ENCODE peak calls at places on chromosomes 4 and X, in nine cellular contexts. T is dorsolateral prefrontal cortex; Q is lung; B is psoas muscle; M is uterus; D is tibial artery; I is ascending aorta; G is cardiac muscle cell; R is CD8-positive, alpha-beta T cell. Y is an unnamed sample.
A peak's percentile ranks its signal among the peaks of the same experiment; 100 is the strongest.

GRCh38 chr4:61500883-61501282 is 300.8 kb downstream of the ADGRL3 start:
- DNase-seq in D (no peak), I (no peak), R (no peak), G (no peak), B (no peak), M (no peak), Q (no peak), T (no peak), Y (no peak)

GRCh38 chr4:166143227-166143626 is 270.2 kb downstream of the TLL1 start:
- DNase-seq in R (no peak), I (no peak), Q (no peak), M (no peak), T (no peak), G (no peak), B (no peak), D (no peak), Y (no peak)

GRCh38 chr4:8771666-8772065 is 100.0 kb downstream of the HMX1 start:
- DNase-seq in D (peak; percentile 37), M (no peak), I (no peak), T (no peak), B (no peak), Q (no peak), G (no peak), R (no peak), Y (no peak)

GRCh38 chr4:37977471-37978452 is 17.6 kb downstream of the PTTG2 start:
- DNase-seq in M (peak; percentile 78), I (peak; percentile 44), B (peak; percentile 72), G (peak; percentile 44), T (peak; percentile 74), Q (peak; percentile 71), D (peak; percentile 85), R (peak; percentile 48), Y (peak; percentile 66)

GRCh38 chr4:10619220-10619619 is 65.3 kb downstream of the CLNK start:
- DNase-seq in G (no peak), D (no peak), M (no peak), B (no peak), Q (no peak), T (no peak), R (no peak), I (no peak), Y (no peak)

GRCh38 chrX:129717902-129718301 is 20.9 kb upstream of the XPNPEP2 start:
- DNase-seq in D (peak; percentile 81), I (no peak), R (no peak), G (no peak), M (peak; percentile 66), T (no peak), Q (no peak), B (peak; percentile 64), Y (peak; percentile 53)

GRCh38 chr4:148574502-148574901 is 132.3 kb upstream of the NR3C2 start:
- DNase-seq in G (no peak), I (no peak), T (no peak), B (no peak), M (no peak), D (no peak), Q (no peak), R (no peak), Y (no peak)

GRCh38 chr4:56183344-56183959 is 203.8 kb downstream of the AASDH start:
- DNase-seq in M (no peak), D (no peak), B (no peak), I (no peak), T (no peak), R (no peak), Q (no peak), G (no peak), Y (no peak)

GRCh38 chrX:65821721-65822496 is 154.5 kb downstream of the MSN start:
- DNase-seq in G (peak; percentile 23), D (no peak), I (no peak), T (no peak), Q (no peak), R (peak; percentile 0), B (peak; percentile 13), M (no peak), Y (peak; percentile 6)

GRCh38 chr4:124415206-124415605 is 297.3 kb downstream of the ANKRD50 start:
- DNase-seq in T (no peak), Q (no peak), G (no peak), I (no peak), D (no peak), R (no peak), M (no peak), B (no peak), Y (no peak)

GRCh38 chrX:48540480-48540879 is 966 bp downstream of the TBC1D25 start:
- DNase-seq in M (no peak), I (no peak), T (no peak), D (no peak), Q (no peak), B (no peak), R (no peak), G (no peak), Y (no peak)

GRCh38 chr4:88166608-88167007 is 8.2 kb upstream of the ABCG2 start:
- DNase-seq in Q (no peak), R (no peak), T (no peak), B (no peak), I (no peak), G (no peak), M (no peak), D (no peak), Y (no peak)

GRCh38 chr4:28686618-28687017 is 1826.0 kb downstream of the STIM2 start:
- DNase-seq in T (peak; percentile 47), Q (no peak), G (peak; percentile 68), I (no peak), D (no peak), R (no peak), M (no peak), B (no peak), Y (peak; percentile 12)

GRCh38 chr4:24496597-24496996 is 87.8 kb downstream of the DHX15 start:
- DNase-seq in D (no peak), R (no peak), G (no peak), I (no peak), B (no peak), T (no peak), M (no peak), Q (no peak), Y (no peak)

DNA sequence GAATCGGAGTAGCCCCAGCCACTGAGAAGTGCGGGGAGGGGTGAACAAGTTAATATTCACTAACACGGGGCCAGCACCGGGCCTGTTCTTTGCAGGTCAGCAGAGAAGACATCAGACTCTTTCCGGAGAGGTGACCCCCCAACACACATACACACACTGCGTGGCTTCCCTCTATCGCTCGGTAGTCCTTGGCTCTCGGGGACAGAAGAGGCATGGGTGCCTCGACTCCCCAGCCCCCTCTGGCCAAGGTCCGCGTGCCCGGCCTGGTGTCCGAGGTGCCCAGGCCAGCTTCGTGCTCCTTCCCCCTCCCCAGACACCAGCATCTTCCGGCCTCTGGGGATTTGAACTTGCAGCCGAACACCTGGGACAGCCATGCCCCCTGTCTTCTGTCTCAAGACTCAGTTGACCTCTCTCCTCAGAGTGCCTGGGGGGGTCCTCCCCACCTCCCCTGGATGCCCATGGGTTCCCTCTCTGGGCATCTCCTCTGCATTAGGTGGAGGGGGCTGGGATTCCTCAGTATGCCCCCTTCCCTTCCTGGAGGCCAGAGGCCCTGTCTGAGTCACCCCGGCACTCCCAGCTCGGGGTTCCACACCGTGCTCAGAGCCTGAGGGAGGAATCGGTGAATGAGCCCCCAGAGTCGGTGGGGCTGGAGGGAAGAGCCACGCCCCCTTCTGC is 104.5 kb downstream of the SORCS2 start:
- DNase-seq in R (no peak), T (no peak), M (no peak), G (no peak), Q (no peak), D (no peak), B (no peak), I (no peak), Y (peak; percentile 70)
- H3K4me3 ChIP-seq in R (no peak overlapping the region), T (no peak overlapping the region), M (no peak overlapping the region), G (no peak overlapping the region), Q (no peak overlapping the region), D (no peak overlapping the region), B (no peak overlapping the region), I (no peak overlapping the region), Y (no peak overlapping the region)

GRCh38 chr4:185211035-185211434 is 1.6 kb downstream of the SNX25 start:
- DNase-seq in R (no peak), T (no peak), I (no peak), G (no peak), D (no peak), Q (no peak), B (no peak), M (no peak), Y (no peak)

GRCh38 chr4:185212566-185212965 is 3.2 kb downstream of the SNX25 start:
- DNase-seq in T (no peak), Q (no peak), M (no peak), R (no peak), G (no peak), D (no peak), I (no peak), B (no peak), Y (no peak)

GRCh38 chr4:185209031-185209851 is at the start of gene SNX25:
- DNase-seq in M (peak; percentile 82), R (peak; percentile 68), G (peak; percentile 93), D (peak; percentile 95), B (peak; percentile 88), T (peak; percentile 93), I (peak; percentile 58), Q (peak; percentile 88), Y (peak; percentile 96)

GRCh38 chr4:185211641-185212040 is 2.2 kb downstream of the SNX25 start:
- DNase-seq in R (no peak), I (no peak), T (no peak), D (no peak), G (no peak), M (no peak), B (no peak), Q (no peak), Y (no peak)

GRCh38 chr4:185210102-185210981 is 944 bp downstream of the SNX25 start:
- DNase-seq in D (peak; percentile 85), M (peak; percentile 43), G (peak; percentile 59), T (peak; percentile 61), B (peak; percentile 61), R (peak; percentile 12), I (no peak), Q (no peak), Y (peak; percentile 78)
- H3K27me3 ChIP-seq in D (no peaks in the 10 kb centered on the region), M (no peaks in the 10 kb centered on the region), G (no peaks in the 10 kb centered on the region), T (no peaks in the 10 kb centered on the region), B (no peaks in the 10 kb centered on the region), R (no peaks in the 10 kb centered on the region), I (no peaks in the 10 kb centered on the region), Q (no peaks in the 10 kb centered on the region), Y (peaks cover 7% of the 10 kb centered on the region)

DNA sequence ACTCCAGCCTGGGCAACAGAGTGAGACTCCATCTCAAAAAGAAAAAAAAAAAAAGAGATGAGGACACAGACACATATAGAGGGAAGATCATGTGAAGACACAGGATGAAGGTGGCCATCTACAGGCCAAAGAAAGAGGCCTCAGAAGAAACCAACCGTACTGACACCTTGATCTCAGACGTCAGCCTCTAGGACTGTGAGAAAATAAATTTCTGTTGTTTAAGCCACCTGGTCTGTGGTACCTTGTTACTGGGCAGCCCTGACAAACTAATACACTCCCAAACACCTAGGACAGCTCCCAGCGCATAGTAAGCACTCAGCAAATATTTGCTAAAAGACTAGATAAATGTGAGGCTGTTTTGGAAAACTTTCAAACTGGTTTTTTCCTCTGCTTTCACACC is 59.2 kb upstream of the SMIM10 start:
- DNase-seq in M (no peak), G (no peak), R (no peak), B (no peak), T (no peak), Q (no peak), D (no peak), I (no peak), Y (no peak)
- H3K4me3 ChIP-seq in M (no peak overlapping the region), G (no peak overlapping the region), R (no peak overlapping the region), B (no peak overlapping the region), T (no peak overlapping the region), Q (no peak overlapping the region), D (no peak overlapping the region), I (no peak overlapping the region), Y (no peak overlapping the region)

GRCh38 chr4:6369924-6370645 is 100.4 kb downstream of the WFS1 start:
- DNase-seq in I (no peak), T (no peak), B (no peak), Q (no peak), D (no peak), R (no peak), G (no peak), M (no peak), Y (peak; percentile 93)
- H3K27me3 ChIP-seq in I (no peaks in the 10 kb centered on the region), T (no peaks in the 10 kb centered on the region), B (peaks cover 3% of the 10 kb centered on the region), Q (no peaks in the 10 kb centered on the region), D (no peaks in the 10 kb centered on the region), R (no peaks in the 10 kb centered on the region), G (no peaks in the 10 kb centered on the region), M (no peaks in the 10 kb centered on the region), Y (no peaks in the 10 kb centered on the region)

Y was measured in H7.